ENCODE peak calls at places on chromosomes 2 and 18, in four cellular contexts. Y is endodermal cell, U is neural progenitor cell, F is GM23248. Q is an unnamed sample. For H3K4me1, the result is how much of the 10 kb centered on the place peaks cover.

GRCh38 chr2:174053784-174054183 is 88.6 kb upstream of the SP3 start:
- DNase-seq in Y (peak), U (peak), F (no peak), Q (no peak)

GRCh38 chr18:79782566-79783308 is 15.0 kb upstream of the KCNG2 start:
- DNase-seq in F (no peak), Y (peak), U (no peak), Q (no peak)

GRCh38 chr2:172489682-172490081 is 62.3 kb downstream of the ITGA6 start:
- DNase-seq in F (peak), U (no peak), Y (no peak), Q (no peak)

GRCh38 chr2:72146357-72147302 is 1.0 kb downstream of the CYP26B1 start:
- DNase-seq in Y (peak), F (no peak), U (peak), Q (no peak)

GRCh38 chr2:120910956-120911951 is 175.6 kb downstream of the GLI2 start:
- DNase-seq in Y (no peak), U (no peak), F (peak), Q (no peak)

GRCh38 chr2:130882111-130882510 is 45.4 kb downstream of the ARHGEF4 start:
- DNase-seq in Y (no peak), F (no peak), U (no peak), Q (no peak)

GRCh38 chr2:33412920-33413319 is 63.5 kb upstream of the RASGRP3 start:
- DNase-seq in Y (no peak), U (peak), F (peak), Q (no peak)

GRCh38 chr2:122167561-122167960 is 412.1 kb downstream of the TSN start:
- DNase-seq in F (no peak), Y (no peak), U (no peak), Q (no peak)

GRCh38 chr18:44474596-44474995 is 206.1 kb upstream of the SETBP1 start:
- DNase-seq in Y (no peak), F (peak), U (no peak), Q (no peak)

GRCh38 chr2:69227717-69228116 is 159.3 kb downstream of the GFPT1 start:
- DNase-seq in U (no peak), Y (no peak), F (no peak), Q (peak)

GRCh38 chr18:34807106-34807796 is 97.2 kb downstream of the DTNA start:
- DNase-seq in U (peak), F (no peak), Y (peak), Q (no peak)

GRCh38 chr2:54903736-54904554 is 146.3 kb downstream of the RTN4 start:
- DNase-seq in Y (no peak), F (peak), U (no peak), Q (peak)

GRCh38 chr18:41144444-41144843 is 810.6 kb upstream of the PIK3C3 start:
- DNase-seq in U (no peak), F (peak), Y (no peak), Q (no peak)

GRCh38 chr2:24576617-24577016 is 85.6 kb downstream of the NCOA1 start:
- DNase-seq in Y (no peak), U (no peak), F (no peak), Q (no peak)

GRCh38 chr2:71787476-71788185 is 334.3 kb downstream of the DYSF start:
- DNase-seq in Y (peak), U (no peak), F (no peak), Q (peak)

DNA sequence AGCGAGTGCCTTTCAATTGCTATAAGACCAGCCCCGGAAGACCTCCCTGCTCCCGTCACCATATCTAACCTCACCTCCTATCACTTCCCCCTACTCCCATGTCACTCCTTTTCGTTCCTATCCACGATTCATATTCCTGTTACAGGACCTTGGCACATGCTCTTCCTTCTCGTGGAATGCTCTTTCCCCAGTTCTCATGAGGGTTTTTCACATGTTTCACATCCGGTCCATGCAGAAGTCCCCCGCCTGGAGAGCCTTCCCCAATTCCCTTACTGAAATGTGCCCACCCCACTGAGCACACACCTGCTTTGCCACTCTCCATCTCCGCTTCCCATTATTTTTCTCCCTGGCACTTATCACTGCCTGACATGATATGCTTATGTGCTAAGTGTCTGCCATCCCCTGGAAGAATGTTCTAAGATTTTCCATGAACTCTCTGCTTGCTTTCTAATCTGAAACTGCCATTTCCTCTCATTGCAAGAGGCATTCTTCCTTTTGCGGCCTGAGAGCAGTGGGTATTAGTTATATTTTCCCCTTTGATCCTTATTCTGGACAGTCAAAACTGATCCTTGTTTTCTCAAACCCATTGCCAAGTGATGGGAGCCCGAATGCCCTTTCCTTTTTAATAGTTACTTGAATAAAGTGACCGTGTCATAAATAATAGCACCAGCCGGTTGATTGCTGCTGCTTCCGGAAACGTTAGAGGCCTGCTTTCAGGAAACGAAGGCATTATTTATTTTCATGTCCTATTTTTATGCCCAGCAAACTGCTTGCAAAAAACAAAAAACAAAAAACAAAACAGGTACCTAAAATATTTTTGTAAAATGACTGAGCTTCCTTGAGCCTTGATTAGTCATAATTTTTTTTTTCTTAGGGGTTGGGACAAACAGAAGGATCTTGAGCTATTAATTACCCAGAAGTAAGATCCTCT is 127.9 kb downstream of the ZNF532 start:
- DNase-seq in F (peak), U (no peak), Y (peak), Q (no peak)
- H3K4me1 ChIP-seq in F (under half), U (under half), Y (under half), Q (under half)

DNA sequence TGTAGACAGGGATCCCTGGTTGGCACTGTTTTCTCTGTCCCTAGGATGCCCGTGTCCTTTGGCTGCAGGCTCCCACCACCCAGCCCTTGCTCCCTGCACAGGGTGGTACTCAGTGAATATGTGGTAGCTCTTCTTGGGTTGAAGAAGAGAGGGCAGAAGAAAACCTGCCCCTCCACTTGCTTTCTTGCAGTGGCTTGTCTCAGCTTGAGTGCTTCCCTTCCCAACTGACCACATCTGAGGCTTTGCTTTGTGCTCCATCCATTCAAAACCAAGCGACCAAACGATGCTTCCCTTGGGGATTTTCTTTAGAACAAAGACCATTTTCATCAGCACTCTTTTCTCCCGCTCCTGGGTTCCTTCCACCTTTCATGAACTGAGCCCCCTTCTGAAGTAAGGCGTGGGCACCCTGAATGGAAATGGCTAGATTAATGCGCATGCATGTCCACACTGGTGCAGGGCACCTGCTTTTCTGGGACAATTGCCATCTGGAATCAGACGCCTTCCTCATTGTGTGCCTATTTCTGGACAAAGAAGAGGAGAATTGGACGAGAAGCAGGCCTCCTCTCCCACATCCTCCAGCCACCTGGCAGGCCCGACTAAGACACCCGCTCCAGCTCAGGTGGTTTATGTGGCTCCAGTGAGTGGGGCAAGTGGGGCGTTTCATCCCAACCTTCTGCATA is 59.1 kb downstream of the ARL4C start:
- DNase-seq in U (peak), Y (no peak), F (no peak), Q (no peak)
- H3K9ac ChIP-seq in U (no peak), Y (no peak), F (no peak), Q (no peak)

GRCh38 chr2:239209806-239210205 is 191.0 kb downstream of the HDAC4 start:
- DNase-seq in Y (no peak), F (no peak), U (no peak), Q (no peak)
- H3K4me1 ChIP-seq in Y (under half), F (under half), U (half or more), Q (under half)

GRCh38 chr2:42795275-42795674 is 2.9 kb upstream of the HAAO start:
- DNase-seq in U (no peak), F (no peak), Y (no peak), Q (no peak)
- H3K9ac ChIP-seq in U (no peak), F (no peak), Y (no peak), Q (no peak)

GRCh38 chr2:110103060-110103961 is 12.3 kb downstream of the MALL start:
- DNase-seq in Y (peak), U (no peak), F (no peak), Q (peak)
- H3K4me1 ChIP-seq in Y (under half), U (under half), F (half or more), Q (under half)

DNA sequence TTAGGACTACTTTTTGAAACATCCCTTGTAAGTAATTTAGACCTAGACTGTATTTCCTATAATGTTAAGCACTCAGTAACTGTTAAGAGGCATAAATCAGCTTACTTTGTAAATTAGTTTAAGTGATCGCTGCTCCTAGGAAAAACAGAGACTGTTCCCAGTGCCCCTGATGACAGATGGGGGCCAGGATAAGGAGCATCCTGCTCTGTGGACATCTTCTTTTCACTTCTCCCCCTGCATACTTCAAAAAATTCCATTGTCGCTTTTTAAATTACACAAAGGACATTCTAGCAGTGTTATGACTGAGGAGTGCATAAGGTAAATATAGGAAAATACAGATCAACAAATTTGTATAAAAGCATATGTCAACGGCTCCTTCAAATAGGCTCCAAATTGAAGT is 161.9 kb upstream of the ZNF516 start:
- DNase-seq in U (no peak), F (no peak), Y (no peak), Q (no peak)
- H3K9ac ChIP-seq in U (no peak), F (no peak), Y (no peak), Q (no peak)

Q was measured in colonic mucosa.